ENCODE peak calls at places on chromosomes 3 and 15, in four cellular contexts. H, O, N and A are unnamed samples.

GRCh38 chr3:37135561-37135960 is 38.8 kb downstream of the LRRFIP2 start:
- DNase-seq in H (no peak), O (no peak), N (no peak), A (no peak)

GRCh38 chr3:62003833-62004232 is 369.5 kb downstream of the FEZF2 start:
- DNase-seq in H (no peak), O (no peak), N (peak; percentile 4), A (no peak)

GRCh38 chr15:77628010-77628409 is 4.7 kb downstream of the LINGO1 start:
- DNase-seq in H (no peak), O (no peak), N (no peak), A (no peak)

GRCh38 chr15:47461560-47462175 is 255.6 kb upstream of the SEMA6D start:
- DNase-seq in H (no peak), O (no peak), N (no peak), A (no peak)

GRCh38 chr3:100001514-100002270 is 112.6 kb downstream of the FILIP1L start:
- DNase-seq in H (peak; percentile 91), O (no peak), N (no peak), A (no peak)

GRCh38 chr3:73228425-73228824 is 167.0 kb downstream of the EBLN2 start:
- DNase-seq in H (peak; percentile 93), O (no peak), N (peak; percentile 68), A (no peak)

GRCh38 chr3:114624676-114625181 is 330.9 kb downstream of the TIGIT start:
- DNase-seq in H (peak; percentile 89), O (peak; percentile 95), N (peak; percentile 99), A (peak; percentile 99)

GRCh38 chr3:70273492-70273891 is 38.9 kb downstream of the MDFIC2 start:
- DNase-seq in H (no peak), O (no peak), N (peak; percentile 38), A (no peak)

GRCh38 chr3:69087030-69087791 is 2.5 kb downstream of the ARL6IP5 start:
- DNase-seq in H (no peak), O (no peak), N (no peak), A (no peak)

GRCh38 chr3:6861331-6861988 is 545 bp downstream of the GRM7 start:
- DNase-seq in H (no peak), O (no peak), N (peak; percentile 45), A (no peak)

GRCh38 chr3:78507196-78507984 is 1260.4 kb downstream of the ROBO1 start:
- DNase-seq in H (peak; percentile 50), O (no peak), N (peak; percentile 36), A (no peak)

GRCh38 chr3:46558184-46559029 is 7.7 kb downstream of the LRRC2 start:
- DNase-seq in H (peak; percentile 92), O (no peak), N (peak; percentile 85), A (no peak)

GRCh38 chr3:73827204-73827603 is 202.5 kb upstream of the PDZRN3 start:
- DNase-seq in H (no peak), O (no peak), N (no peak), A (no peak)

GRCh38 chr3:46370784-46371183 is at the start of gene CCR5:
- DNase-seq in H (no peak), O (no peak), N (peak; percentile 23), A (no peak)

GRCh38 chr3:175057406-175057805 is 198.3 kb downstream of the NAALADL2 start:
- DNase-seq in H (no peak), O (no peak), N (no peak), A (peak; percentile 24)

GRCh38 chr3:30720586-30721313 is 114.3 kb downstream of the TGFBR2 start:
- DNase-seq in H (peak; percentile 82), O (no peak), N (peak; percentile 86), A (no peak)

GRCh38 chr15:57158589-57158988 is 217.7 kb upstream of the CGNL1 start:
- DNase-seq in H (peak; percentile 79), O (no peak), N (peak; percentile 65), A (peak; percentile 49)

GRCh38 chr15:25711691-25712090 is 151.4 kb downstream of the ATP10A start:
- DNase-seq in H (no peak), O (no peak), N (no peak), A (no peak)

GRCh38 chr15:36632196-36632595 is 52.8 kb downstream of the CDIN1 start:
- DNase-seq in H (peak; percentile 83), O (no peak), N (peak; percentile 76), A (no peak)

GRCh38 chr3:65844370-65844769 is 194.3 kb downstream of the MAGI1 start:
- DNase-seq in H (no peak), O (no peak), N (no peak), A (no peak)

GRCh38 chr3:143081844-143082778 is 37.5 kb upstream of the CHST2 start:
- DNase-seq in H (no peak), O (no peak), N (no peak), A (no peak)

GRCh38 chr3:9396301-9396631 is 1.1 kb upstream of the SETD5 start:
- DNase-seq in H (peak; percentile 97), O (peak; percentile 97), N (peak; percentile 99), A (peak; percentile 82)

GRCh38 chr3:165440380-165440779 is 244.2 kb upstream of the SLITRK3 start:
- DNase-seq in H (no peak), O (no peak), N (no peak), A (no peak)

GRCh38 chr3:165444745-165445144 is 248.6 kb upstream of the SLITRK3 start:
- DNase-seq in H (no peak), O (no peak), N (no peak), A (no peak)

GRCh38 chr3:165443664-165444063 is 247.5 kb upstream of the SLITRK3 start:
- DNase-seq in H (no peak), O (no peak), N (no peak), A (no peak)

GRCh38 chr3:165439765-165440164 is 243.6 kb upstream of the SLITRK3 start:
- DNase-seq in H (no peak), O (no peak), N (no peak), A (no peak)
- H3K4me3 ChIP-seq in H (no peak overlapping the region), O (no peak overlapping the region), N (no peak overlapping the region), A (no peak overlapping the region)

GRCh38 chr15:88907111-88907510 is 6.1 kb downstream of the MFGE8 start:
- DNase-seq in H (no peak), O (no peak), N (no peak), A (no peak)
- TF ChIP-seq CTCF in H (no peak), O (no peak), N (no peak), A (no peak)

GRCh38 chr3:149377408-149378111 is at the start of gene TM4SF1:
- DNase-seq in H (peak; percentile 100), O (peak; percentile 84), N (peak; percentile 97), A (peak; percentile 96)
- H3K4me3 ChIP-seq in H (peak within 1 kb of the TSS; percentile 93), O (peak within 1 kb of the TSS; percentile 67), N (peak within 1 kb of the TSS; percentile 71), A (peak within 1 kb of the TSS; percentile 80)

DNA sequence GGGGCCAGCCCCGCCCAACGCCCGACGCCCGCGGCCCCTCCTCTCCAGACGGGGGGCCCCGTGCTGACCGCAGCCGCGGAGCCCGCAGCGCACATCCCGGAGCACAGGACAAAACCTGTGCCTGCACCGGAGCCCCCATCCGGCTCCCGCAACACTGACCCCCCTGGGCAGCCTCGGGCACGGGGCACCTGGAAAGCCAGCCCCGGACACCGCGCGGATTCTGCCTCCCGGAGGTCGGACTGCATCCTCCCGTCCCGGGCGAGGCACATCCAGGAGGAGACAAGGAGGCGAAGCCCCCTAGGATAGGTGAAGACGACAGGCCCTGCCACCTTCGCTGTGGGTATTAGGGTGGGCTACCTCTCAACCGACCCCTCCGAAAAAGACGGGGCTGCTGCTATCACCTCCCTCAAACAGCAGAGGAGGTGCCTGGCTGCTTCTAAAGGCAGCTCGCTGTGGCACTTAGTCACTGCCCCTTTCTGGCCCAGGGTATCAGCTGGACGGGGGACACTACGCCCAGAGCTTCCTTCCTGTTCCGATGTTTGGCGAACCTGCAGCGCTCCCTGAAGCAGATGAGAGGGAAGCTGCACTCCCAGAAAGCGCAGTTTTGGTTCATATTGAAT is 10.6 kb downstream of the XXYLT1 start:
- DNase-seq in H (no peak), O (no peak), N (no peak), A (no peak)
- TF ChIP-seq CTCF in H (no peak), O (no peak), N (peak; percentile 12), A (no peak)

GRCh38 chr3:35639251-35640185 is at the start of gene ARPP21:
- DNase-seq in H (no peak), O (no peak), N (no peak), A (no peak)

GRCh38 chr3:35635407-35635806 is 3.9 kb upstream of the ARPP21 start:
- DNase-seq in H (no peak), O (no peak), N (no peak), A (no peak)

GRCh38 chr3:35638640-35639250 is 580 bp upstream of the ARPP21 start:
- DNase-seq in H (no peak), O (no peak), N (no peak), A (no peak)

GRCh38 chr3:35635931-35636683 is 3.2 kb upstream of the ARPP21 start:
- DNase-seq in H (no peak), O (no peak), N (no peak), A (no peak)

GRCh38 chr3:35633332-35634124 is 5.8 kb upstream of the ARPP21 start:
- DNase-seq in H (no peak), O (no peak), N (peak; percentile 43), A (no peak)
- H3K4me3 ChIP-seq in H (no peak overlapping the region), O (no peak overlapping the region), N (no peak overlapping the region), A (no peak overlapping the region)

DNA sequence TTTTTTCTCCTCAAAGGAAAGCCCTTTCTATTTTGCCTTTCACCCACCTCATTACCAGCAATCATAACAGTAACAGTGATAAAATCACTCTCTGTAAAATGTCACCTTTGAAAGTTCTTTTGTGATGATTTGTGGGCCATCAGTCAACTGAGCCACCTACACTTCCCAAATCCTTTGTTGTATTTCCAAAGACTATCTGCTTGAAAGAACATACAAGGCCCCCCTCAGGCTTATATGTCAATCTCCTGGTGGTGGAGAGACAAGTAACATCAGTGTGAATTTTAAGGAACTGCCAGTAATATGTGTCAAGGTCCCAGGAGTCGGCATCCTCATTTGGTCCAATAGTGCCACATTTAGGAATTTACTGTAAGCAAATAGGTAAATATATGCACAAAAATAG is 161.1 kb upstream of the EOMES start:
- DNase-seq in H (no peak), O (no peak), N (no peak), A (no peak)
- TF ChIP-seq CTCF in H (no peak), O (no peak), N (no peak), A (no peak)

DNA sequence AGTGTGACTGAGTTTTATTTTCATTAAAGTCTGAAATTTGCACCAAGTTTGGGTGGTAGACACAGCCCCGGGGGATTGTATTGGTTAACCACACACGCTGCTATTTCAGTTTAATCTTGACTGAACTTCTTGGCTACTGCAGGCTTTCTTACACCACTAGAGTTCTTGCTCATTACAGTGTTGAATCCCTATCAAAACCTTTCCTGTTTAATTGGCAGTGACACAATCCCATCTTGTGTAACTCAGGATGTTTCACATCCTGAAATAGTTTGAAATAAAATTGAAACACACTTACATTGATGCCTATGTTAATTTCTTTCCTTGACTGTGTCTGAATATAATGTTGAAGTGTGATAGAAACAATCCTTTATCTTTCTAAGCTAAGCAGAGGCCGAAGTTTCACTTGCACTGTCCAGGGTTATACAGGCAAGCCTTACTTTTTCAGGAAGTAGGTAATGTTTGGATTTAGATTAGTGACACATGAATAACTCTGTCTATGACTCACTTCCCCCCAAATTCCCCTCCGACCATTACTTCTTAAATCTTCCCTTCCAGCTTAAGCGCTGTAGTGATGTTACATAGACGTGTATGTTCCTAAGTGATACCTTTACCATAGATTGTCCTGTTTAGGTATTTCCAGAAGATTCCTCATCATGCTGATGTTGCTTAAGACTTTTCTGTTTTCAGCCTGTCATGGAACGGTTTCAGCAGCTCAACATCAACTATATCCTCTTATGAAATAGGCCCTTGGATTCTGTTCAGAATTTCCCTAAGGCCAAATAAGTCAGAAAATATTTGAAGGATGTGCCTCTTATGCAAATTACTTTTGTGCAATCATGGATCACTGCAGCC is 16.8 kb downstream of the ATG7 start:
- DNase-seq in H (peak; percentile 93), O (no peak), N (peak; percentile 95), A (peak; percentile 56)
- H3K4me3 ChIP-seq in H (no peak overlapping the region), O (peak overlapping the region; percentile 49), N (peak overlapping the region; percentile 31), A (no peak overlapping the region)